ENCODE peak calls at places on chromosomes 7 and 10, in six cellular contexts. One of them, this sample, is unnamed.

GRCh38 chr10:44908071-44908709 is 2.9 kb upstream of the TMEM72 start:
- DNase-seq in stimulated activated CD8-positive, alpha-beta memory T cell treated with anti-CD3 and anti-CD28 coated beads, Interleukin-15, amount 100 ng/mL, for 4 hours: no peak
- DNase-seq in bronchial epithelial cell: no peak
- DNase-seq in anterior cingulate cortex: no peak
- DNase-seq in HT-29: no peak
- DNase-seq in astrocyte of the hippocampus: peak; percentile 19
- DNase-seq in this sample: no peak

GRCh38 chr10:775245-776075 is 86.0 kb upstream of the DIP2C start:
- DNase-seq in stimulated activated CD8-positive, alpha-beta memory T cell treated with anti-CD3 and anti-CD28 coated beads, Interleukin-15, amount 100 ng/mL, for 4 hours: no peak
- DNase-seq in bronchial epithelial cell: no peak
- DNase-seq in anterior cingulate cortex: no peak
- DNase-seq in HT-29: no peak
- DNase-seq in astrocyte of the hippocampus: peak; percentile 80
- DNase-seq in this sample: peak; percentile 48

GRCh38 chr7:81869670-81870069 is 99.8 kb upstream of the HGF start:
- DNase-seq in stimulated activated CD8-positive, alpha-beta memory T cell treated with anti-CD3 and anti-CD28 coated beads, Interleukin-15, amount 100 ng/mL, for 4 hours: no peak
- DNase-seq in bronchial epithelial cell: no peak
- DNase-seq in anterior cingulate cortex: no peak
- DNase-seq in HT-29: no peak
- DNase-seq in astrocyte of the hippocampus: peak; percentile 7
- DNase-seq in this sample: no peak

GRCh38 chr10:3465406-3465891 is 292.9 kb upstream of the PITRM1 start:
- DNase-seq in stimulated activated CD8-positive, alpha-beta memory T cell treated with anti-CD3 and anti-CD28 coated beads, Interleukin-15, amount 100 ng/mL, for 4 hours: no peak
- DNase-seq in bronchial epithelial cell: peak; percentile 86
- DNase-seq in anterior cingulate cortex: no peak
- DNase-seq in HT-29: no peak
- DNase-seq in astrocyte of the hippocampus: no peak
- DNase-seq in this sample: no peak

GRCh38 chr7:105014725-105015630 is 973 bp downstream of the KMT2E start:
- DNase-seq in stimulated activated CD8-positive, alpha-beta memory T cell treated with anti-CD3 and anti-CD28 coated beads, Interleukin-15, amount 100 ng/mL, for 4 hours: no peak
- DNase-seq in bronchial epithelial cell: peak; percentile 58
- DNase-seq in anterior cingulate cortex: peak; percentile 50
- DNase-seq in HT-29: peak; percentile 81
- DNase-seq in astrocyte of the hippocampus: peak; percentile 63
- DNase-seq in this sample: no peak

GRCh38 chr7:51046103-51046466 is 263.4 kb upstream of the GRB10 start:
- DNase-seq in stimulated activated CD8-positive, alpha-beta memory T cell treated with anti-CD3 and anti-CD28 coated beads, Interleukin-15, amount 100 ng/mL, for 4 hours: no peak
- DNase-seq in bronchial epithelial cell: no peak
- DNase-seq in anterior cingulate cortex: no peak
- DNase-seq in HT-29: no peak
- DNase-seq in astrocyte of the hippocampus: no peak
- DNase-seq in this sample: no peak

GRCh38 chr7:78260826-78261225 is 462.3 kb downstream of the PHTF2 start:
- DNase-seq in stimulated activated CD8-positive, alpha-beta memory T cell treated with anti-CD3 and anti-CD28 coated beads, Interleukin-15, amount 100 ng/mL, for 4 hours: no peak
- DNase-seq in bronchial epithelial cell: no peak
- DNase-seq in anterior cingulate cortex: no peak
- DNase-seq in HT-29: no peak
- DNase-seq in astrocyte of the hippocampus: no peak
- DNase-seq in this sample: no peak

GRCh38 chr10:79445217-79445707 is at the start of gene ZCCHC24:
- DNase-seq in stimulated activated CD8-positive, alpha-beta memory T cell treated with anti-CD3 and anti-CD28 coated beads, Interleukin-15, amount 100 ng/mL, for 4 hours: no peak
- DNase-seq in bronchial epithelial cell: peak; percentile 39
- DNase-seq in anterior cingulate cortex: no peak
- DNase-seq in HT-29: peak; percentile 37
- DNase-seq in astrocyte of the hippocampus: no peak
- DNase-seq in this sample: no peak

GRCh38 chr10:98415710-98416077 is 712 bp upstream of the PYROXD2 start:
- DNase-seq in stimulated activated CD8-positive, alpha-beta memory T cell treated with anti-CD3 and anti-CD28 coated beads, Interleukin-15, amount 100 ng/mL, for 4 hours: no peak
- DNase-seq in bronchial epithelial cell: no peak
- DNase-seq in anterior cingulate cortex: no peak
- DNase-seq in HT-29: no peak
- DNase-seq in astrocyte of the hippocampus: peak; percentile 20
- DNase-seq in this sample: no peak

GRCh38 chr10:79104264-79104954 is 35.6 kb downstream of the ZMIZ1 start:
- DNase-seq in stimulated activated CD8-positive, alpha-beta memory T cell treated with anti-CD3 and anti-CD28 coated beads, Interleukin-15, amount 100 ng/mL, for 4 hours: no peak
- DNase-seq in bronchial epithelial cell: no peak
- DNase-seq in anterior cingulate cortex: no peak
- DNase-seq in HT-29: no peak
- DNase-seq in astrocyte of the hippocampus: peak; percentile 79
- DNase-seq in this sample: peak; percentile 70

GRCh38 chr10:98482096-98482495 is 35.4 kb upstream of the HPS1 start:
- DNase-seq in stimulated activated CD8-positive, alpha-beta memory T cell treated with anti-CD3 and anti-CD28 coated beads, Interleukin-15, amount 100 ng/mL, for 4 hours: no peak
- DNase-seq in bronchial epithelial cell: no peak
- DNase-seq in anterior cingulate cortex: no peak
- DNase-seq in HT-29: no peak
- DNase-seq in astrocyte of the hippocampus: no peak
- DNase-seq in this sample: no peak

GRCh38 chr10:129968937-129969527 is 5.0 kb upstream of the EBF3 start:
- DNase-seq in stimulated activated CD8-positive, alpha-beta memory T cell treated with anti-CD3 and anti-CD28 coated beads, Interleukin-15, amount 100 ng/mL, for 4 hours: no peak
- DNase-seq in bronchial epithelial cell: no peak
- DNase-seq in anterior cingulate cortex: no peak
- DNase-seq in HT-29: no peak
- DNase-seq in astrocyte of the hippocampus: peak; percentile 50
- DNase-seq in this sample: no peak

GRCh38 chr7:1965579-1966294 is 267.0 kb downstream of the MAD1L1 start:
- DNase-seq in stimulated activated CD8-positive, alpha-beta memory T cell treated with anti-CD3 and anti-CD28 coated beads, Interleukin-15, amount 100 ng/mL, for 4 hours: no peak
- DNase-seq in bronchial epithelial cell: no peak
- DNase-seq in anterior cingulate cortex: no peak
- DNase-seq in HT-29: no peak
- DNase-seq in astrocyte of the hippocampus: no peak
- DNase-seq in this sample: no peak

GRCh38 chr10:119859422-119860258 is 13.0 kb downstream of the MCMBP start:
- DNase-seq in stimulated activated CD8-positive, alpha-beta memory T cell treated with anti-CD3 and anti-CD28 coated beads, Interleukin-15, amount 100 ng/mL, for 4 hours: no peak
- DNase-seq in bronchial epithelial cell: peak; percentile 70
- DNase-seq in anterior cingulate cortex: no peak
- DNase-seq in HT-29: peak; percentile 54
- DNase-seq in astrocyte of the hippocampus: peak; percentile 59
- DNase-seq in this sample: no peak

GRCh38 chr7:47513741-47514241 is 68.1 kb downstream of the TNS3 start:
- DNase-seq in stimulated activated CD8-positive, alpha-beta memory T cell treated with anti-CD3 and anti-CD28 coated beads, Interleukin-15, amount 100 ng/mL, for 4 hours: no peak
- DNase-seq in bronchial epithelial cell: peak; percentile 37
- DNase-seq in anterior cingulate cortex: no peak
- DNase-seq in HT-29: no peak
- DNase-seq in astrocyte of the hippocampus: peak; percentile 92
- DNase-seq in this sample: no peak

GRCh38 chr7:24419070-24419469 is 135.1 kb downstream of the NPY start:
- DNase-seq in stimulated activated CD8-positive, alpha-beta memory T cell treated with anti-CD3 and anti-CD28 coated beads, Interleukin-15, amount 100 ng/mL, for 4 hours: no peak
- DNase-seq in bronchial epithelial cell: peak; percentile 36
- DNase-seq in anterior cingulate cortex: no peak
- DNase-seq in HT-29: peak; percentile 15
- DNase-seq in astrocyte of the hippocampus: no peak
- DNase-seq in this sample: no peak

GRCh38 chr7:130095812-130096211 is 25.5 kb downstream of the KLHDC10 start:
- DNase-seq in stimulated activated CD8-positive, alpha-beta memory T cell treated with anti-CD3 and anti-CD28 coated beads, Interleukin-15, amount 100 ng/mL, for 4 hours: no peak
- DNase-seq in bronchial epithelial cell: peak; percentile 53
- DNase-seq in anterior cingulate cortex: no peak
- DNase-seq in HT-29: no peak
- DNase-seq in astrocyte of the hippocampus: no peak
- DNase-seq in this sample: no peak

GRCh38 chr10:64507869-64508609 is 986.8 kb downstream of the REEP3 start:
- DNase-seq in stimulated activated CD8-positive, alpha-beta memory T cell treated with anti-CD3 and anti-CD28 coated beads, Interleukin-15, amount 100 ng/mL, for 4 hours: no peak
- DNase-seq in bronchial epithelial cell: no peak
- DNase-seq in anterior cingulate cortex: no peak
- DNase-seq in HT-29: no peak
- DNase-seq in astrocyte of the hippocampus: peak; percentile 73
- DNase-seq in this sample: no peak

GRCh38 chr7:129975309-129975708 is 22.5 kb upstream of the UBE2H start:
- DNase-seq in stimulated activated CD8-positive, alpha-beta memory T cell treated with anti-CD3 and anti-CD28 coated beads, Interleukin-15, amount 100 ng/mL, for 4 hours: no peak
- DNase-seq in bronchial epithelial cell: no peak
- DNase-seq in anterior cingulate cortex: no peak
- DNase-seq in HT-29: no peak
- DNase-seq in astrocyte of the hippocampus: no peak
- DNase-seq in this sample: no peak

GRCh38 chr7:602341-603141 is 82.9 kb upstream of the PDGFA start:
- DNase-seq in stimulated activated CD8-positive, alpha-beta memory T cell treated with anti-CD3 and anti-CD28 coated beads, Interleukin-15, amount 100 ng/mL, for 4 hours: no peak
- DNase-seq in bronchial epithelial cell: no peak
- DNase-seq in anterior cingulate cortex: no peak
- DNase-seq in HT-29: no peak
- DNase-seq in astrocyte of the hippocampus: no peak
- DNase-seq in this sample: no peak

GRCh38 chr7:44561962-44562621 is 11.6 kb downstream of the DDX56 start:
- DNase-seq in stimulated activated CD8-positive, alpha-beta memory T cell treated with anti-CD3 and anti-CD28 coated beads, Interleukin-15, amount 100 ng/mL, for 4 hours: no peak
- DNase-seq in bronchial epithelial cell: peak; percentile 39
- DNase-seq in anterior cingulate cortex: no peak
- DNase-seq in HT-29: peak; percentile 77
- DNase-seq in astrocyte of the hippocampus: peak; percentile 39
- DNase-seq in this sample: no peak

GRCh38 chr10:97134202-97134601 is 51.6 kb downstream of the SLIT1 start:
- DNase-seq in stimulated activated CD8-positive, alpha-beta memory T cell treated with anti-CD3 and anti-CD28 coated beads, Interleukin-15, amount 100 ng/mL, for 4 hours: no peak
- DNase-seq in bronchial epithelial cell: no peak
- DNase-seq in anterior cingulate cortex: no peak
- DNase-seq in HT-29: no peak
- DNase-seq in astrocyte of the hippocampus: no peak
- DNase-seq in this sample: no peak

GRCh38 chr7:2451171-2452073 is 24.8 kb downstream of the GRIFIN start:
- DNase-seq in stimulated activated CD8-positive, alpha-beta memory T cell treated with anti-CD3 and anti-CD28 coated beads, Interleukin-15, amount 100 ng/mL, for 4 hours: peak; percentile 38
- DNase-seq in bronchial epithelial cell: peak; percentile 27
- DNase-seq in anterior cingulate cortex: peak; percentile 69
- DNase-seq in HT-29: peak; percentile 95
- DNase-seq in astrocyte of the hippocampus: peak; percentile 90
- DNase-seq in this sample: peak; percentile 80

GRCh38 chr7:8295638-8296361 is 33.8 kb upstream of the ICA1 start:
- DNase-seq in stimulated activated CD8-positive, alpha-beta memory T cell treated with anti-CD3 and anti-CD28 coated beads, Interleukin-15, amount 100 ng/mL, for 4 hours: peak; percentile 1
- DNase-seq in bronchial epithelial cell: peak; percentile 84
- DNase-seq in anterior cingulate cortex: no peak
- DNase-seq in HT-29: peak; percentile 87
- DNase-seq in astrocyte of the hippocampus: peak; percentile 87
- DNase-seq in this sample: no peak

GRCh38 chr10:100979821-100980272 is 7.5 kb downstream of the MRPL43 start:
- DNase-seq in stimulated activated CD8-positive, alpha-beta memory T cell treated with anti-CD3 and anti-CD28 coated beads, Interleukin-15, amount 100 ng/mL, for 4 hours: no peak
- DNase-seq in bronchial epithelial cell: no peak
- DNase-seq in anterior cingulate cortex: no peak
- DNase-seq in HT-29: no peak
- DNase-seq in astrocyte of the hippocampus: no peak
- DNase-seq in this sample: no peak

GRCh38 chr7:128217972-128218652 is 23.0 kb upstream of the LEP start:
- DNase-seq in stimulated activated CD8-positive, alpha-beta memory T cell treated with anti-CD3 and anti-CD28 coated beads, Interleukin-15, amount 100 ng/mL, for 4 hours: no peak
- DNase-seq in bronchial epithelial cell: no peak
- DNase-seq in anterior cingulate cortex: no peak
- DNase-seq in HT-29: peak; percentile 19
- DNase-seq in astrocyte of the hippocampus: no peak
- DNase-seq in this sample: no peak

GRCh38 chr7:15503603-15504280 is 58.1 kb downstream of the AGMO start:
- DNase-seq in stimulated activated CD8-positive, alpha-beta memory T cell treated with anti-CD3 and anti-CD28 coated beads, Interleukin-15, amount 100 ng/mL, for 4 hours: no peak
- DNase-seq in bronchial epithelial cell: peak; percentile 37
- DNase-seq in anterior cingulate cortex: no peak
- DNase-seq in HT-29: no peak
- DNase-seq in astrocyte of the hippocampus: no peak
- DNase-seq in this sample: no peak

GRCh38 chr10:71737356-71738172 is 18.0 kb upstream of the C10orf105 start:
- DNase-seq in stimulated activated CD8-positive, alpha-beta memory T cell treated with anti-CD3 and anti-CD28 coated beads, Interleukin-15, amount 100 ng/mL, for 4 hours: no peak
- DNase-seq in bronchial epithelial cell: no peak
- DNase-seq in anterior cingulate cortex: no peak
- DNase-seq in HT-29: no peak
- DNase-seq in astrocyte of the hippocampus: no peak
- DNase-seq in this sample: no peak

GRCh38 chr7:35004531-35005096 is 32.7 kb downstream of the DPY19L1 start:
- DNase-seq in stimulated activated CD8-positive, alpha-beta memory T cell treated with anti-CD3 and anti-CD28 coated beads, Interleukin-15, amount 100 ng/mL, for 4 hours: no peak
- DNase-seq in bronchial epithelial cell: peak; percentile 22
- DNase-seq in anterior cingulate cortex: no peak
- DNase-seq in HT-29: peak; percentile 52
- DNase-seq in astrocyte of the hippocampus: peak; percentile 53
- DNase-seq in this sample: no peak

GRCh38 chr10:114100848-114101741 is 57.4 kb downstream of the ADRB1 start:
- DNase-seq in stimulated activated CD8-positive, alpha-beta memory T cell treated with anti-CD3 and anti-CD28 coated beads, Interleukin-15, amount 100 ng/mL, for 4 hours: no peak
- DNase-seq in bronchial epithelial cell: no peak
- DNase-seq in anterior cingulate cortex: no peak
- DNase-seq in HT-29: peak; percentile 50
- DNase-seq in astrocyte of the hippocampus: peak; percentile 77
- DNase-seq in this sample: no peak

GRCh38 chr7:134276951-134277350 is 39.8 kb downstream of the SLC35B4 start:
- DNase-seq in stimulated activated CD8-positive, alpha-beta memory T cell treated with anti-CD3 and anti-CD28 coated beads, Interleukin-15, amount 100 ng/mL, for 4 hours: no peak
- DNase-seq in bronchial epithelial cell: no peak
- DNase-seq in anterior cingulate cortex: no peak
- DNase-seq in HT-29: no peak
- DNase-seq in astrocyte of the hippocampus: no peak
- DNase-seq in this sample: no peak

GRCh38 chr7:2209146-2209960 is 23.4 kb downstream of the MAD1L1 start:
- DNase-seq in stimulated activated CD8-positive, alpha-beta memory T cell treated with anti-CD3 and anti-CD28 coated beads, Interleukin-15, amount 100 ng/mL, for 4 hours: no peak
- DNase-seq in bronchial epithelial cell: no peak
- DNase-seq in anterior cingulate cortex: peak; percentile 64
- DNase-seq in HT-29: peak; percentile 66
- DNase-seq in astrocyte of the hippocampus: peak; percentile 90
- DNase-seq in this sample: peak; percentile 66

GRCh38 chr10:86645111-86645445 is 9.3 kb upstream of the OPN4 start:
- DNase-seq in stimulated activated CD8-positive, alpha-beta memory T cell treated with anti-CD3 and anti-CD28 coated beads, Interleukin-15, amount 100 ng/mL, for 4 hours: no peak
- DNase-seq in bronchial epithelial cell: no peak
- DNase-seq in anterior cingulate cortex: no peak
- DNase-seq in HT-29: no peak
- DNase-seq in astrocyte of the hippocampus: no peak
- DNase-seq in this sample: no peak

GRCh38 chr7:6508950-6509349 is 42.3 kb downstream of the GRID2IP start:
- DNase-seq in stimulated activated CD8-positive, alpha-beta memory T cell treated with anti-CD3 and anti-CD28 coated beads, Interleukin-15, amount 100 ng/mL, for 4 hours: no peak
- DNase-seq in bronchial epithelial cell: no peak
- DNase-seq in anterior cingulate cortex: no peak
- DNase-seq in HT-29: no peak
- DNase-seq in astrocyte of the hippocampus: no peak
- DNase-seq in this sample: no peak

GRCh38 chr7:41879113-41879385 is 176.2 kb upstream of the INHBA start:
- DNase-seq in stimulated activated CD8-positive, alpha-beta memory T cell treated with anti-CD3 and anti-CD28 coated beads, Interleukin-15, amount 100 ng/mL, for 4 hours: no peak
- DNase-seq in bronchial epithelial cell: no peak
- DNase-seq in anterior cingulate cortex: no peak
- DNase-seq in HT-29: no peak
- DNase-seq in astrocyte of the hippocampus: peak; percentile 16
- DNase-seq in this sample: no peak

GRCh38 chr7:101608772-101609713 is 20.1 kb downstream of the MYL10 start:
- DNase-seq in stimulated activated CD8-positive, alpha-beta memory T cell treated with anti-CD3 and anti-CD28 coated beads, Interleukin-15, amount 100 ng/mL, for 4 hours: no peak
- DNase-seq in bronchial epithelial cell: peak; percentile 73
- DNase-seq in anterior cingulate cortex: no peak
- DNase-seq in HT-29: peak; percentile 94
- DNase-seq in astrocyte of the hippocampus: no peak
- DNase-seq in this sample: no peak

This sample was measured in right atrium auricular region.